ENCODE peak calls at places on chromosomes 11 and 22, in ten cellular contexts. V is lung microvascular endothelial cell; H is nephron progenitor cell; Z is NCI-H345; A is neuronal stem cell; Y is anterior cingulate cortex; M is stimulated activated CD8-positive, alpha-beta memory T cell treated with anti-CD3 and anti-CD28 coated beads, Interleukin-4, amount 100 ng/mL, for 4 hours; X is HepG2; J is amygdala; N is activated naive CD4-positive, alpha-beta T cell treated with anti-CD3 and anti-CD28 coated beads, Interleukin-2, amount 50 U/mL, for 72 hours. U is an unnamed sample.

GRCh38 chr22:38442967-38443674 is 11.9 kb downstream of the KCNJ4 start:
- DNase-seq in Y (no peak), X (no peak), H (no peak), V (no peak), M (no peak), J (no peak), Z (no peak), A (no peak), N (no peak), U (no peak)

GRCh38 chr22:30334601-30335000 is 7.9 kb upstream of the TBC1D10A start:
- DNase-seq in J (no peak), N (no peak), A (no peak), Y (no peak), X (no peak), H (no peak), V (no peak), Z (no peak), M (no peak), U (no peak)

GRCh38 chr11:93510196-93510898 is 32.8 kb downstream of the SMCO4 start:
- DNase-seq in Z (no peak), N (no peak), Y (no peak), V (no peak), H (no peak), X (no peak), A (no peak), M (no peak), J (no peak), U (no peak)

GRCh38 chr22:42296381-42296853 is 26.0 kb upstream of the TCF20 start:
- DNase-seq in M (no peak), Y (peak), N (no peak), V (no peak), X (no peak), A (no peak), H (no peak), Z (peak), J (no peak), U (no peak)

GRCh38 chr11:132139181-132139580 is 768.8 kb downstream of the NTM start:
- DNase-seq in Y (no peak), J (no peak), H (no peak), A (no peak), Z (peak), V (no peak), N (no peak), M (no peak), X (no peak), U (no peak)

GRCh38 chr22:27306771-27307170 is 494.8 kb downstream of the MN1 start:
- DNase-seq in A (no peak), H (no peak), J (no peak), Y (no peak), X (no peak), M (no peak), Z (no peak), V (no peak), N (no peak), U (no peak)

GRCh38 chr11:121418625-121419114 is 33.4 kb upstream of the SORL1 start:
- DNase-seq in H (no peak), X (no peak), A (no peak), M (no peak), Y (no peak), J (no peak), Z (no peak), N (no peak), V (peak), U (no peak)

GRCh38 chr11:45659818-45660160 is 5.6 kb downstream of the CHST1 start:
- DNase-seq in H (no peak), M (no peak), Y (peak), Z (no peak), A (no peak), J (no peak), V (no peak), N (no peak), X (no peak), U (no peak)

GRCh38 chr22:37647928-37648327 is 8.5 kb downstream of the SH3BP1 start:
- DNase-seq in N (no peak), X (no peak), Z (no peak), H (no peak), M (no peak), J (no peak), A (no peak), Y (no peak), V (no peak), U (no peak)

GRCh38 chr11:123182101-123182500 is 12.9 kb downstream of the CLMP start:
- DNase-seq in J (no peak), M (no peak), Y (no peak), Z (no peak), N (no peak), X (no peak), H (no peak), V (no peak), A (no peak), U (no peak)

GRCh38 chr11:103601230-103601846 is 435.1 kb upstream of the DDI1 start:
- DNase-seq in Y (no peak), A (peak), M (no peak), N (peak), H (peak), Z (peak), X (peak), J (no peak), V (peak), U (peak)

U was measured in foreskin melanocyte.